ENCODE peak calls at places on chromosomes 12 and 14, in seven cellular contexts. R, K, P, H, Y, W and Q are unnamed samples.

GRCh38 chr14:77892381-77892871 is 92.5 kb downstream of the ADCK1 start:
- DNase-seq in R (no peak), K (no peak), P (peak; percentile 11), H (no peak), Y (no peak), W (no peak), Q (no peak)

GRCh38 chr12:12897286-12897685 is 5.9 kb downstream of the GPRC5A start:
- DNase-seq in R (no peak), K (no peak), P (no peak), H (no peak), Y (no peak), W (no peak), Q (no peak)

GRCh38 chr14:80638620-80639215 is 302.8 kb downstream of the CEP128 start:
- DNase-seq in R (no peak), K (no peak), P (peak; percentile 57), H (no peak), Y (no peak), W (no peak), Q (no peak)

GRCh38 chr12:96478011-96478410 is 11.4 kb upstream of the CFAP54 start:
- DNase-seq in R (no peak), K (no peak), P (no peak), H (no peak), Y (no peak), W (no peak), Q (no peak)

GRCh38 chr12:66269757-66270383 is 32.4 kb upstream of the HELB start:
- DNase-seq in R (no peak), K (peak; percentile 41), P (peak; percentile 48), H (peak; percentile 20), Y (peak; percentile 45), W (no peak), Q (peak; percentile 9)

GRCh38 chr12:6273209-6273928 is 37.1 kb upstream of the PLEKHG6 start:
- DNase-seq in R (no peak), K (no peak), P (no peak), H (no peak), Y (no peak), W (no peak), Q (no peak)

GRCh38 chr14:22668417-22668816 is 24.3 kb upstream of the OR6J1 start:
- DNase-seq in R (no peak), K (no peak), P (no peak), H (no peak), Y (no peak), W (no peak), Q (no peak)

GRCh38 chr14:77325746-77326094 is 4.9 kb downstream of the GSTZ1 start:
- DNase-seq in R (no peak), K (peak; percentile 63), P (no peak), H (no peak), Y (no peak), W (no peak), Q (no peak)

GRCh38 chr14:23153891-23154796 is 29.3 kb downstream of the SLC7A8 start:
- DNase-seq in R (no peak), K (peak; percentile 87), P (peak; percentile 78), H (no peak), Y (no peak), W (no peak), Q (no peak)

GRCh38 chr14:56300495-56300894 is 182.3 kb downstream of the PELI2 start:
- DNase-seq in R (no peak), K (no peak), P (no peak), H (no peak), Y (no peak), W (no peak), Q (no peak)

GRCh38 chr14:50521912-50522341 is 10.4 kb downstream of the MAP4K5 start:
- DNase-seq in R (no peak), K (no peak), P (no peak), H (no peak), Y (peak; percentile 27), W (no peak), Q (no peak)

GRCh38 chr12:124605869-124606774 is 38.7 kb upstream of the NCOR2 start:
- DNase-seq in R (no peak), K (no peak), P (no peak), H (no peak), Y (no peak), W (no peak), Q (no peak)

GRCh38 chr14:89252887-89253532 is 164.0 kb downstream of the FOXN3 start:
- DNase-seq in R (no peak), K (peak; percentile 79), P (no peak), H (peak; percentile 17), Y (no peak), W (no peak), Q (no peak)

GRCh38 chr14:64758025-64758521 is 53.8 kb downstream of the PLEKHG3 start:
- DNase-seq in R (no peak), K (peak; percentile 58), P (peak; percentile 86), H (no peak), Y (no peak), W (peak; percentile 62), Q (no peak)

GRCh38 chr14:89481167-89481566 is 64.1 kb upstream of the FOXN3 start:
- DNase-seq in R (no peak), K (no peak), P (no peak), H (no peak), Y (no peak), W (no peak), Q (no peak)

GRCh38 chr14:73935666-73936065 is 14.2 kb downstream of the FAM161B start:
- DNase-seq in R (no peak), K (no peak), P (no peak), H (no peak), Y (no peak), W (no peak), Q (no peak)

GRCh38 chr12:64335886-64336466 is 54.6 kb downstream of the C12orf56 start:
- DNase-seq in R (no peak), K (no peak), P (no peak), H (no peak), Y (no peak), W (no peak), Q (no peak)

GRCh38 chr12:56087220-56087619 is 7.3 kb downstream of the ERBB3 start:
- DNase-seq in R (no peak), K (no peak), P (no peak), H (no peak), Y (no peak), W (no peak), Q (no peak)

GRCh38 chr12:49041036-49041880 is 19.3 kb downstream of the KMT2D start:
- DNase-seq in R (no peak), K (no peak), P (no peak), H (no peak), Y (no peak), W (no peak), Q (no peak)

GRCh38 chr14:92794547-92794941 is 439 bp downstream of the GOLGA5 start:
- DNase-seq in R (no peak), K (no peak), P (peak; percentile 4), H (no peak), Y (no peak), W (peak; percentile 5), Q (no peak)

GRCh38 chr14:60101801-60102200 is 10.1 kb downstream of the PCNX4 start:
- DNase-seq in R (no peak), K (no peak), P (no peak), H (no peak), Y (no peak), W (no peak), Q (no peak)

GRCh38 chr12:67208326-67209067 is 60.7 kb upstream of the CAND1 start:
- DNase-seq in R (no peak), K (no peak), P (no peak), H (no peak), Y (no peak), W (no peak), Q (no peak)

GRCh38 chr12:130589391-130590317 is 126.4 kb downstream of the RIMBP2 start:
- DNase-seq in R (no peak), K (no peak), P (no peak), H (no peak), Y (no peak), W (no peak), Q (no peak)

GRCh38 chr14:73771848-73772705 is 57.9 kb upstream of the PNMA1 start:
- DNase-seq in R (peak; percentile 71), K (peak; percentile 91), P (peak; percentile 81), H (peak; percentile 93), Y (peak; percentile 68), W (no peak), Q (peak; percentile 21)

GRCh38 chr14:99164712-99165111 is 107.3 kb downstream of the BCL11B start:
- DNase-seq in R (no peak), K (no peak), P (no peak), H (peak; percentile 14), Y (no peak), W (no peak), Q (no peak)

GRCh38 chr12:15563683-15564082 is 225.5 kb downstream of the EPS8 start:
- DNase-seq in R (no peak), K (no peak), P (peak; percentile 56), H (no peak), Y (peak; percentile 57), W (no peak), Q (no peak)

GRCh38 chr14:61122862-61123261 is 141.8 kb downstream of the SLC38A6 start:
- DNase-seq in R (no peak), K (no peak), P (no peak), H (no peak), Y (no peak), W (no peak), Q (no peak)

GRCh38 chr12:33296529-33296928 is 143.1 kb downstream of the SYT10 start:
- DNase-seq in R (no peak), K (no peak), P (no peak), H (no peak), Y (no peak), W (no peak), Q (no peak)

GRCh38 chr14:77248666-77249065 is 22.3 kb downstream of the NGB start:
- DNase-seq in R (no peak), K (no peak), P (no peak), H (no peak), Y (no peak), W (no peak), Q (no peak)

GRCh38 chr14:64474041-64474440 is 8.7 kb downstream of the AKAP5 start:
- DNase-seq in R (no peak), K (no peak), P (no peak), H (no peak), Y (no peak), W (no peak), Q (no peak)

GRCh38 chr12:68964013-68964412 is 31.0 kb upstream of the CPM start:
- DNase-seq in R (no peak), K (no peak), P (no peak), H (no peak), Y (no peak), W (no peak), Q (no peak)

GRCh38 chr14:33949051-33950037 is 1.5 kb downstream of the EGLN3 start:
- DNase-seq in R (no peak), K (no peak), P (no peak), H (peak; percentile 23), Y (no peak), W (no peak), Q (no peak)

GRCh38 chr12:60415361-60415760 is 819.5 kb downstream of the SLC16A7 start:
- DNase-seq in R (no peak), K (no peak), P (no peak), H (no peak), Y (no peak), W (no peak), Q (no peak)

GRCh38 chr14:56394826-56395543 is 184.6 kb upstream of the TMEM260 start:
- DNase-seq in R (no peak), K (no peak), P (no peak), H (no peak), Y (no peak), W (no peak), Q (no peak)

GRCh38 chr12:121968880-121969279 is 50.5 kb downstream of the CFAP251 start:
- DNase-seq in R (no peak), K (no peak), P (no peak), H (no peak), Y (no peak), W (no peak), Q (no peak)

GRCh38 chr12:112808176-112808575 is 16.6 kb downstream of the RPH3A start:
- DNase-seq in R (no peak), K (no peak), P (no peak), H (no peak), Y (no peak), W (no peak), Q (no peak)

GRCh38 chr12:99027491-99027890 is 382.4 kb downstream of the APAF1 start:
- DNase-seq in R (no peak), K (no peak), P (peak; percentile 73), H (no peak), Y (no peak), W (no peak), Q (no peak)